ENCODE peak calls at places on chromosomes 5 and 9, in four cellular contexts. Q is T-cell; Y is activated T-cell treated with anti-CD3 and anti-CD28 coated beads, Interleukin-2, amount 50 U/mL, for 72 hours; X is HCT116. R is an unnamed sample.

GRCh38 chr5:52051759-52052158 is 668.5 kb downstream of the ISL1 start:
- DNase-seq in Y (no peak), X (no peak), Q (no peak), R (no peak)

GRCh38 chr5:78594946-78595921 is 53.3 kb downstream of the LHFPL2 start:
- DNase-seq in X (peak; percentile 87), Q (no peak), Y (no peak), R (no peak)

GRCh38 chr5:72106922-72107873 is at the start of gene MAP1B:
- DNase-seq in X (no peak), Q (no peak), Y (peak; percentile 7), R (no peak)

GRCh38 chr5:6587171-6587570 is 45.7 kb downstream of the NSUN2 start:
- DNase-seq in Y (no peak), Q (no peak), X (no peak), R (no peak)

GRCh38 chr5:83069406-83069805 is 7.8 kb downstream of the TMEM167A start:
- DNase-seq in X (no peak), Y (no peak), Q (no peak), R (no peak)

GRCh38 chr9:92634712-92635605 is 35.0 kb downstream of the IPPK start:
- DNase-seq in Y (peak; percentile 72), Q (peak; percentile 46), X (peak; percentile 41), R (no peak)

GRCh38 chr5:119426059-119426458 is 26.2 kb upstream of the HSD17B4 start:
- DNase-seq in Q (no peak), X (no peak), Y (no peak), R (no peak)

GRCh38 chr9:113436753-113437515 is 26.4 kb downstream of the C9orf43 start:
- DNase-seq in Y (no peak), Q (no peak), X (no peak), R (no peak)

GRCh38 chr5:37554938-37555337 is 175.8 kb downstream of the WDR70 start:
- DNase-seq in Y (no peak), Q (no peak), X (no peak), R (no peak)

GRCh38 chr5:164420161-164420560 is 914.7 kb downstream of the MAT2B start:
- DNase-seq in X (no peak), Q (no peak), Y (no peak), R (no peak)

GRCh38 chr5:173592050-173592669 is 24.3 kb downstream of the BOD1 start:
- DNase-seq in Q (no peak), X (peak; percentile 51), Y (peak; percentile 17), R (no peak)

GRCh38 chr5:138536665-138537315 is 6.2 kb downstream of the ETF1 start:
- DNase-seq in X (no peak), Y (no peak), Q (no peak), R (no peak)

GRCh38 chr9:69946800-69947437 is 96.7 kb upstream of the MAMDC2 start:
- DNase-seq in Q (no peak), Y (no peak), X (peak; percentile 80), R (no peak)

GRCh38 chr5:175868348-175868723 is 3.0 kb upstream of the CPLX2 start:
- DNase-seq in Y (no peak), X (no peak), Q (no peak), R (no peak)

GRCh38 chr5:44875661-44876250 is 67.0 kb downstream of the MRPS30 start:
- DNase-seq in Q (no peak), Y (peak; percentile 39), X (peak; percentile 98), R (no peak)

GRCh38 chr9:105959491-105959890 is 265.1 kb downstream of the TMEM38B start:
- DNase-seq in Q (no peak), Y (no peak), X (no peak), R (no peak)

GRCh38 chr9:136726631-136727191 is 14.3 kb downstream of the DIPK1B start:
- DNase-seq in Q (peak; percentile 46), X (no peak), Y (peak; percentile 54), R (no peak)

GRCh38 chr9:89537166-89537565 is 39.3 kb upstream of the SEMA4D start:
- DNase-seq in Y (no peak), Q (no peak), X (no peak), R (no peak)